ENCODE peak calls at places on chromosomes 16 and 17, in four cellular contexts. V is hypothalamus, H is iPS DF 6.9, N is mucosa of gallbladder. R is an unnamed sample.

GRCh38 chr17:82257473-82257872 is 16.0 kb downstream of the CSNK1D start:
- DNase-seq in V (peak; percentile 67), H (no peak), N (no peak), R (no peak)

GRCh38 chr17:15038656-15039055 is 226.5 kb downstream of the PMP22 start:
- DNase-seq in V (no peak), H (no peak), N (no peak), R (peak; percentile 4)

GRCh38 chr16:13291934-13292333 is 390.5 kb downstream of the SHISA9 start:
- DNase-seq in V (no peak), H (peak; percentile 35), N (no peak), R (no peak)

GRCh38 chr16:2799852-2800226 is 1.6 kb downstream of the PRSS41 start:
- DNase-seq in V (no peak), H (no peak), N (no peak), R (peak; percentile 14)

GRCh38 chr17:181213-182163 is at the start of gene DOC2B:
- DNase-seq in V (peak; percentile 63), H (no peak), N (peak; percentile 33), R (peak; percentile 7)

GRCh38 chr17:34236341-34236892 is 18.7 kb upstream of the CCL2 start:
- DNase-seq in V (no peak), H (no peak), N (no peak), R (no peak)

GRCh38 chr16:69057400-69058378 is 47.8 kb upstream of the HAS3 start:
- DNase-seq in V (no peak), H (no peak), N (peak; percentile 44), R (peak; percentile 90)

GRCh38 chr17:38715216-38715943 is 10.3 kb downstream of the MLLT6 start:
- DNase-seq in V (no peak), H (no peak), N (no peak), R (no peak)

GRCh38 chr16:6643083-6643686 is 689.5 kb upstream of the RBFOX1 start:
- DNase-seq in V (no peak), H (peak; percentile 27), N (peak; percentile 57), R (peak; percentile 23)

GRCh38 chr16:86067936-86068335 is 169.0 kb downstream of the IRF8 start:
- DNase-seq in V (no peak), H (no peak), N (no peak), R (no peak)

R was measured in stromal cell of bone marrow.